ENCODE peak calls at places on chromosome 21, in nine cellular contexts. One of them, this sample, is unnamed.

GRCh38 chr21:21146587-21147373 is 148.6 kb downstream of the NCAM2 start:
- DNase-seq in left ventricle myocardium inferior: no peak
- DNase-seq in foreskin melanocyte: no peak
- DNase-seq in adrenal gland: no peak
- DNase-seq in BE2C: no peak
- DNase-seq in astrocyte of the cerebellum: no peak
- DNase-seq in OCI-M1: no peak
- DNase-seq in COR-L47: no peak
- DNase-seq in stimulated activated CD4-positive, alpha-beta T cell treated with anti-CD3 and anti-CD28 coated beads, Interleukin-4, amount 100 ng/mL, for 1 hour: no peak
- DNase-seq in this sample: no peak

GRCh38 chr21:17803536-17803935 is 15.6 kb downstream of the C21orf91 start:
- DNase-seq in BE2C: no peak
- DNase-seq in stimulated activated CD4-positive, alpha-beta T cell treated with anti-CD3 and anti-CD28 coated beads, Interleukin-4, amount 100 ng/mL, for 1 hour: no peak
- DNase-seq in OCI-M1: no peak
- DNase-seq in foreskin melanocyte: no peak
- DNase-seq in left ventricle myocardium inferior: no peak
- DNase-seq in astrocyte of the cerebellum: no peak
- DNase-seq in adrenal gland: no peak
- DNase-seq in COR-L47: no peak
- DNase-seq in this sample: no peak

GRCh38 chr21:40099809-40100208 is 232.6 kb downstream of the PCP4 start:
- DNase-seq in left ventricle myocardium inferior: no peak
- DNase-seq in foreskin melanocyte: no peak
- DNase-seq in OCI-M1: no peak
- DNase-seq in astrocyte of the cerebellum: no peak
- DNase-seq in stimulated activated CD4-positive, alpha-beta T cell treated with anti-CD3 and anti-CD28 coated beads, Interleukin-4, amount 100 ng/mL, for 1 hour: no peak
- DNase-seq in adrenal gland: no peak
- DNase-seq in COR-L47: no peak
- DNase-seq in BE2C: no peak
- DNase-seq in this sample: no peak

GRCh38 chr21:32184485-32184884 is 94.4 kb downstream of the MIS18A start:
- DNase-seq in stimulated activated CD4-positive, alpha-beta T cell treated with anti-CD3 and anti-CD28 coated beads, Interleukin-4, amount 100 ng/mL, for 1 hour: no peak
- DNase-seq in BE2C: no peak
- DNase-seq in foreskin melanocyte: no peak
- DNase-seq in adrenal gland: no peak
- DNase-seq in COR-L47: peak; percentile 56
- DNase-seq in OCI-M1: no peak
- DNase-seq in astrocyte of the cerebellum: no peak
- DNase-seq in left ventricle myocardium inferior: no peak
- DNase-seq in this sample: no peak

GRCh38 chr21:46157987-46158451 is 2.6 kb upstream of the FTCD start:
- DNase-seq in left ventricle myocardium inferior: no peak
- DNase-seq in OCI-M1: no peak
- DNase-seq in foreskin melanocyte: no peak
- DNase-seq in astrocyte of the cerebellum: no peak
- DNase-seq in BE2C: no peak
- DNase-seq in adrenal gland: no peak
- DNase-seq in stimulated activated CD4-positive, alpha-beta T cell treated with anti-CD3 and anti-CD28 coated beads, Interleukin-4, amount 100 ng/mL, for 1 hour: no peak
- DNase-seq in COR-L47: no peak
- DNase-seq in this sample: no peak

GRCh38 chr21:20790113-20790512 is 208.1 kb upstream of the NCAM2 start:
- DNase-seq in left ventricle myocardium inferior: no peak
- DNase-seq in stimulated activated CD4-positive, alpha-beta T cell treated with anti-CD3 and anti-CD28 coated beads, Interleukin-4, amount 100 ng/mL, for 1 hour: no peak
- DNase-seq in COR-L47: no peak
- DNase-seq in astrocyte of the cerebellum: no peak
- DNase-seq in BE2C: no peak
- DNase-seq in adrenal gland: no peak
- DNase-seq in OCI-M1: no peak
- DNase-seq in foreskin melanocyte: no peak
- DNase-seq in this sample: no peak

GRCh38 chr21:38720074-38720473 is 85.7 kb upstream of the ETS2 start:
- DNase-seq in left ventricle myocardium inferior: no peak
- DNase-seq in foreskin melanocyte: no peak
- DNase-seq in OCI-M1: no peak
- DNase-seq in astrocyte of the cerebellum: no peak
- DNase-seq in stimulated activated CD4-positive, alpha-beta T cell treated with anti-CD3 and anti-CD28 coated beads, Interleukin-4, amount 100 ng/mL, for 1 hour: no peak
- DNase-seq in COR-L47: no peak
- DNase-seq in BE2C: no peak
- DNase-seq in adrenal gland: no peak
- DNase-seq in this sample: no peak

GRCh38 chr21:34923202-34923601 is 125.9 kb downstream of the RUNX1 start:
- DNase-seq in adrenal gland: no peak
- DNase-seq in astrocyte of the cerebellum: no peak
- DNase-seq in left ventricle myocardium inferior: no peak
- DNase-seq in OCI-M1: no peak
- DNase-seq in COR-L47: no peak
- DNase-seq in BE2C: no peak
- DNase-seq in foreskin melanocyte: no peak
- DNase-seq in stimulated activated CD4-positive, alpha-beta T cell treated with anti-CD3 and anti-CD28 coated beads, Interleukin-4, amount 100 ng/mL, for 1 hour: no peak
- DNase-seq in this sample: no peak

GRCh38 chr21:46145159-46145839 is 10.1 kb downstream of the FTCD start:
- DNase-seq in BE2C: no peak
- DNase-seq in stimulated activated CD4-positive, alpha-beta T cell treated with anti-CD3 and anti-CD28 coated beads, Interleukin-4, amount 100 ng/mL, for 1 hour: no peak
- DNase-seq in foreskin melanocyte: no peak
- DNase-seq in COR-L47: no peak
- DNase-seq in astrocyte of the cerebellum: no peak
- DNase-seq in adrenal gland: no peak
- DNase-seq in left ventricle myocardium inferior: no peak
- DNase-seq in OCI-M1: no peak
- DNase-seq in this sample: no peak

GRCh38 chr21:45607021-45607921 is 36.3 kb upstream of the PCBP3 start:
- DNase-seq in adrenal gland: no peak
- DNase-seq in stimulated activated CD4-positive, alpha-beta T cell treated with anti-CD3 and anti-CD28 coated beads, Interleukin-4, amount 100 ng/mL, for 1 hour: peak; percentile 48
- DNase-seq in foreskin melanocyte: no peak
- DNase-seq in left ventricle myocardium inferior: no peak
- DNase-seq in BE2C: no peak
- DNase-seq in COR-L47: no peak
- DNase-seq in astrocyte of the cerebellum: peak; percentile 20
- DNase-seq in OCI-M1: no peak
- DNase-seq in this sample: no peak

GRCh38 chr21:45442276-45442675 is 37.3 kb downstream of the COL18A1 start:
- DNase-seq in BE2C: no peak
- DNase-seq in left ventricle myocardium inferior: no peak
- DNase-seq in OCI-M1: no peak
- DNase-seq in COR-L47: no peak
- DNase-seq in foreskin melanocyte: no peak
- DNase-seq in stimulated activated CD4-positive, alpha-beta T cell treated with anti-CD3 and anti-CD28 coated beads, Interleukin-4, amount 100 ng/mL, for 1 hour: no peak
- DNase-seq in adrenal gland: no peak
- DNase-seq in astrocyte of the cerebellum: no peak
- DNase-seq in this sample: no peak

GRCh38 chr21:34983680-34984086 is 65.4 kb downstream of the RUNX1 start:
- DNase-seq in adrenal gland: peak; percentile 60
- DNase-seq in left ventricle myocardium inferior: no peak
- DNase-seq in OCI-M1: peak; percentile 63
- DNase-seq in foreskin melanocyte: no peak
- DNase-seq in COR-L47: no peak
- DNase-seq in astrocyte of the cerebellum: no peak
- DNase-seq in stimulated activated CD4-positive, alpha-beta T cell treated with anti-CD3 and anti-CD28 coated beads, Interleukin-4, amount 100 ng/mL, for 1 hour: peak; percentile 54
- DNase-seq in BE2C: no peak
- DNase-seq in this sample: no peak

GRCh38 chr21:45006536-45007079 is 66.8 kb downstream of the SLX9 start:
- DNase-seq in adrenal gland: peak; percentile 5
- DNase-seq in BE2C: no peak
- DNase-seq in COR-L47: no peak
- DNase-seq in left ventricle myocardium inferior: no peak
- DNase-seq in OCI-M1: no peak
- DNase-seq in stimulated activated CD4-positive, alpha-beta T cell treated with anti-CD3 and anti-CD28 coated beads, Interleukin-4, amount 100 ng/mL, for 1 hour: no peak
- DNase-seq in astrocyte of the cerebellum: no peak
- DNase-seq in foreskin melanocyte: no peak
- DNase-seq in this sample: no peak

GRCh38 chr21:44609193-44609592 is 2.7 kb upstream of the KRTAP10-8 start:
- DNase-seq in foreskin melanocyte: no peak
- DNase-seq in OCI-M1: no peak
- DNase-seq in left ventricle myocardium inferior: no peak
- DNase-seq in stimulated activated CD4-positive, alpha-beta T cell treated with anti-CD3 and anti-CD28 coated beads, Interleukin-4, amount 100 ng/mL, for 1 hour: no peak
- DNase-seq in COR-L47: no peak
- DNase-seq in astrocyte of the cerebellum: no peak
- DNase-seq in adrenal gland: no peak
- DNase-seq in BE2C: no peak
- DNase-seq in this sample: no peak

GRCh38 chr21:39675595-39675994 is 62.9 kb downstream of the B3GALT5 start:
- DNase-seq in astrocyte of the cerebellum: no peak
- DNase-seq in COR-L47: no peak
- DNase-seq in OCI-M1: no peak
- DNase-seq in foreskin melanocyte: no peak
- DNase-seq in stimulated activated CD4-positive, alpha-beta T cell treated with anti-CD3 and anti-CD28 coated beads, Interleukin-4, amount 100 ng/mL, for 1 hour: no peak
- DNase-seq in adrenal gland: no peak
- DNase-seq in BE2C: no peak
- DNase-seq in left ventricle myocardium inferior: no peak
- DNase-seq in this sample: no peak

GRCh38 chr21:43340491-43341348 is 86.2 kb downstream of the SIK1 start:
- DNase-seq in OCI-M1: no peak
- DNase-seq in BE2C: no peak
- DNase-seq in astrocyte of the cerebellum: peak; percentile 59
- DNase-seq in stimulated activated CD4-positive, alpha-beta T cell treated with anti-CD3 and anti-CD28 coated beads, Interleukin-4, amount 100 ng/mL, for 1 hour: no peak
- DNase-seq in left ventricle myocardium inferior: no peak
- DNase-seq in foreskin melanocyte: no peak
- DNase-seq in adrenal gland: peak; percentile 65
- DNase-seq in COR-L47: no peak
- DNase-seq in this sample: no peak

GRCh38 chr21:41941941-41942340 is 11.9 kb downstream of the C2CD2 start:
- DNase-seq in astrocyte of the cerebellum: no peak
- DNase-seq in stimulated activated CD4-positive, alpha-beta T cell treated with anti-CD3 and anti-CD28 coated beads, Interleukin-4, amount 100 ng/mL, for 1 hour: no peak
- DNase-seq in adrenal gland: no peak
- DNase-seq in OCI-M1: no peak
- DNase-seq in foreskin melanocyte: no peak
- DNase-seq in BE2C: no peak
- DNase-seq in left ventricle myocardium inferior: no peak
- DNase-seq in COR-L47: no peak
- DNase-seq in this sample: no peak

GRCh38 chr21:35559128-35559831 is 501.0 kb downstream of the SETD4 start:
- DNase-seq in astrocyte of the cerebellum: peak; percentile 91
- DNase-seq in stimulated activated CD4-positive, alpha-beta T cell treated with anti-CD3 and anti-CD28 coated beads, Interleukin-4, amount 100 ng/mL, for 1 hour: no peak
- DNase-seq in left ventricle myocardium inferior: no peak
- DNase-seq in BE2C: no peak
- DNase-seq in COR-L47: no peak
- DNase-seq in OCI-M1: no peak
- DNase-seq in adrenal gland: peak; percentile 62
- DNase-seq in foreskin melanocyte: no peak
- DNase-seq in this sample: no peak

This sample was measured in anterior cingulate cortex.